ENCODE peak calls at places on chromosomes 13 and 19, in four cellular contexts. P is GM12878, I is HepG2, J is K562. K is an unnamed sample.

GRCh38 chr13:79432086-79432485 is 26.0 kb upstream of the RBM26 start:
- DNase-seq in P (no peak), I (no peak), J (no peak), K (no peak)

GRCh38 chr19:39590265-39590664 is 12.1 kb upstream of the LGALS13 start:
- DNase-seq in I (no peak), P (no peak), J (no peak), K (peak; percentile 39)

GRCh38 chr13:33279898-33280549 is 5.5 kb downstream of the STARD13 start:
- DNase-seq in I (peak; percentile 47), J (no peak), P (no peak), K (no peak)

GRCh38 chr19:18338471-18339001 is 1.9 kb upstream of the PGPEP1 start:
- DNase-seq in P (no peak), J (no peak), I (no peak), K (no peak)

GRCh38 chr13:31236211-31236786 is 36.5 kb downstream of the B3GLCT start:
- DNase-seq in J (peak; percentile 13), I (peak; percentile 31), P (no peak), K (no peak)

GRCh38 chr19:4583961-4584669 is 24.6 kb upstream of the SEMA6B start:
- DNase-seq in I (peak; percentile 97), P (no peak), J (peak; percentile 75), K (peak; percentile 72)

GRCh38 chr13:28716511-28716910 is 2.3 kb downstream of the SLC46A3 start:
- DNase-seq in J (no peak), I (no peak), P (no peak), K (no peak)

GRCh38 chr13:24615911-24616472 is 64.2 kb upstream of the ATP12A start:
- DNase-seq in I (no peak), J (no peak), P (no peak), K (no peak)

GRCh38 chr19:870963-871401 is 11.5 kb downstream of the CFD start:
- DNase-seq in P (no peak), I (no peak), J (no peak), K (no peak)

GRCh38 chr19:44021221-44021620 is 4.0 kb upstream of the ZNF222 start:
- DNase-seq in P (no peak), I (no peak), J (no peak), K (no peak)
- TF ChIP-seq ATF3 in P (no peak), I (no peak), J (no peak), K (no peak)

GRCh38 chr13:64459778-64460177 is 2770.4 kb downstream of the PCDH9 start:
- DNase-seq in J (no peak), P (no peak), I (no peak), K (no peak)

GRCh38 chr13:64457976-64458375 is 2772.2 kb downstream of the PCDH9 start:
- DNase-seq in I (no peak), J (no peak), P (no peak), K (no peak)

GRCh38 chr13:64453831-64454230 is 2776.3 kb downstream of the PCDH9 start:
- DNase-seq in J (no peak), I (no peak), P (no peak), K (no peak)
- TF ChIP-seq NR2C2 in J (no peak), I (no peak), P (no peak), K (no peak)

DNA sequence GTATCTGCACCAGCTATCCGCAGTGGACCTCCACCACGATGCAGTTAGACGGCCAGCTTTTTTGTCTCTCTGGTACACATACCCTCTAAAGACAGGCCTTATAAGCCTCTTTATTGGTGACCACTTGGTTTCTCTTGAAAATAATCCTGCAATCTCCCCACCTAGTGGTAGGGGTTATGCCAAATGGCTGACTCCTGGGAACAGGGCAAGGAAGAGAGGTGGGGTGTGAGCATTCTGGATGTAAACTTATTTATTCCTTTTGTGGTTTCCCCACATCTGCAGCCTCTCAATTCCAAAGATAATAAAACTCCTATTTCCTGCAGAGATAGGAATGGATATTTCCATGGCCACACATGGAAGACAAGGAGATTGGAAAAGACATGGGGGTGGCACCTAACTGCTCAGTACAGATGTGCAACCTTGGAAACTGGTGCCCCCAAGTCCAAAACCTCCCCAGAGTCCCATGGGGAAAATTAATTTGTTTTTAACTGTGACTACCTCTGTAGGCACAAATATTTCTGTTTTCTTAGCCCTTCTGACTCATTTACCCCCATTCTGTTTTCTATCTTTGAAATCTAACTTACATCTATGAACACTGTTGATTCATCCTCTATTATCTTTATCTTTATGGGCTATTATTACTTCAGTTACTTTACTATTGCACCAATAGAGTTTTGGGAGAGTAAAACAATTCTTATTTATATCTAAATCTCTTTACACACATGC is 112.7 kb upstream of the TSHZ3 start:
- DNase-seq in J (no peak), I (no peak), P (no peak), K (no peak)
- TF ChIP-seq ATF3 in J (no peak), I (no peak), P (no peak), K (no peak)

GRCh38 chr19:3057275-3057714 is 5.0 kb downstream of the TLE5 start:
- DNase-seq in J (no peak), I (no peak), P (no peak), K (no peak)
- TF ChIP-seq NR2C2 in J (no peak), I (no peak), P (no peak), K (no peak)

K was measured in WTC11.